ENCODE peak calls at places on chromosomes 2 and 18, in six cellular contexts. Q is H1, P is H9, G is IMR-90, F is neuronal stem cell, I is trophoblast cell. Z is an unnamed sample.

GRCh38 chr2:207796585-207797350 is 27.1 kb upstream of the FZD5 start:
- DNase-seq in Q (peak), P (peak), G (peak), F (no peak), I (no peak), Z (peak)

GRCh38 chr2:239833728-239834109 is 191.4 kb downstream of the NDUFA10 start:
- DNase-seq in Q (no peak), P (peak), G (no peak), F (no peak), I (no peak), Z (no peak)

GRCh38 chr18:58269931-58270330 is 225.9 kb downstream of the NEDD4L start:
- DNase-seq in Q (no peak), P (no peak), G (no peak), F (no peak), I (peak), Z (no peak)

GRCh38 chr2:188076149-188077056 is 215.3 kb upstream of the GULP1 start:
- DNase-seq in Q (no peak), P (no peak), G (peak), F (no peak), I (no peak), Z (no peak)

GRCh38 chr2:68368657-68369339 is 3.7 kb downstream of the PLEK start:
- DNase-seq in Q (no peak), P (no peak), G (peak), F (peak), I (no peak), Z (peak)

GRCh38 chr2:199933466-199933865 is 21.8 kb downstream of the TYW5 start:
- DNase-seq in Q (no peak), P (no peak), G (no peak), F (no peak), I (no peak), Z (no peak)

GRCh38 chr2:231276986-231277385 is 78.6 kb downstream of the ARMC9 start:
- DNase-seq in Q (no peak), P (no peak), G (no peak), F (no peak), I (no peak), Z (no peak)

GRCh38 chr18:77210249-77210648 is 39.4 kb upstream of the GALR1 start:
- DNase-seq in Q (no peak), P (no peak), G (no peak), F (no peak), I (no peak), Z (no peak)

GRCh38 chr2:83516503-83516902 is 942.6 kb downstream of the SUCLG1 start:
- DNase-seq in Q (no peak), P (peak), G (no peak), F (no peak), I (no peak), Z (peak)

GRCh38 chr2:213752575-213752974 is 468.3 kb downstream of the SPAG16 start:
- DNase-seq in Q (no peak), P (no peak), G (no peak), F (no peak), I (no peak), Z (no peak)

GRCh38 chr18:79424008-79424565 is 28.4 kb downstream of the NFATC1 start:
- DNase-seq in Q (no peak), P (no peak), G (no peak), F (no peak), I (no peak), Z (no peak)

GRCh38 chr2:144156736-144157645 is 362.9 kb downstream of the ZEB2 start:
- DNase-seq in Q (no peak), P (no peak), G (no peak), F (no peak), I (no peak), Z (peak)

GRCh38 chr2:234286956-234287355 is 209.9 kb downstream of the ARL4C start:
- DNase-seq in Q (no peak), P (no peak), G (peak), F (no peak), I (no peak), Z (no peak)

GRCh38 chr18:23137788-23138216 is 2.5 kb downstream of the CABLES1 start:
- DNase-seq in Q (no peak), P (no peak), G (no peak), F (no peak), I (no peak), Z (no peak)
- H3K4me2 ChIP-seq in Q (peak), P (peak), G (peak), F (no peak), I (no peak), Z (peak)

DNA sequence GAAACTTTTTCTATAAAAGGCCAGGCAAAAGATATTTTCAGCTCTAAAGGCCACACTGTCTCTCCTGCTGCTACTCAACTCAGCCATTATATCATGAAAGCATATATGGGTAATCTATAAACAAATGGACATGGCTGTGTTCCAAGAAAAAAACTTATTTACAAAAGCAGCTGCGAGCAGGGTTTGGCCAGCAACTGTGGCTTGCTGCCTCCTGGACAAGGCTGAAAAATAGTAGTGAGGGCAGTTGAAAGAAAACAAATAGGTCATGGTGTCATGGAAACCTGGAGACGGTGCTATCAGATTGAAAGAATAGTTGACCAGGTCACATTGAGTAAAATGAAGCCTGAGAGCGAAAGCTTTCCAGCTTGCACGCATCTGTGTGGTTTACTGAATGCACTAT is 89.2 kb upstream of the LRATD1 start:
- DNase-seq in Q (no peak), P (no peak), G (peak), F (no peak), I (peak), Z (no peak)
- H3K9ac ChIP-seq in Q (no peak), P (no peak), G (no peak), F (no peak), I (no peak), Z (no peak)

GRCh38 chr2:10059552-10060335 is 16.4 kb downstream of the KLF11 start:
- DNase-seq in Q (no peak), P (no peak), G (no peak), F (no peak), I (no peak), Z (no peak)

GRCh38 chr2:10057231-10058107 is 14.1 kb downstream of the KLF11 start:
- DNase-seq in Q (peak), P (peak), G (peak), F (no peak), I (peak), Z (peak)

GRCh38 chr2:10056439-10056838 is 13.1 kb downstream of the KLF11 start:
- DNase-seq in Q (no peak), P (no peak), G (no peak), F (no peak), I (no peak), Z (no peak)

GRCh38 chr2:10059016-10059351 is 15.6 kb downstream of the KLF11 start:
- DNase-seq in Q (no peak), P (no peak), G (no peak), F (no peak), I (no peak), Z (no peak)

GRCh38 chr2:10058251-10059015 is 15.1 kb downstream of the KLF11 start:
- DNase-seq in Q (no peak), P (no peak), G (no peak), F (no peak), I (no peak), Z (no peak)
- H4K8ac ChIP-seq in Q (no peak), P (no peak), G (no peak), F (peak), I (peak), Z (no peak)

GRCh38 chr18:74731097-74731496 is 133.4 kb downstream of the ZNF407 start:
- DNase-seq in Q (no peak), P (no peak), G (peak), F (no peak), I (peak), Z (no peak)
- H3K4me2 ChIP-seq in Q (no peak), P (no peak), G (no peak), F (no peak), I (no peak), Z (no peak)

Z was measured in mesendoderm.